ENCODE peak calls at places on chromosomes 6 and 20, in six cellular contexts. B is mesothelial cell of epicardium, V is AG04450, G is non-pigmented ciliary epithelial cell, M is progenitor cell of endocrine pancreas, E is dermis blood vessel endothelial cell. A is an unnamed sample.

GRCh38 chr6:5025911-5026819 is 22.3 kb upstream of the RPP40 start:
- DNase-seq in B (peak; percentile 50), V (no peak), G (no peak), M (peak; percentile 31), E (peak; percentile 52), A (no peak)

GRCh38 chr6:170276369-170277057 is 14.4 kb downstream of the DLL1 start:
- DNase-seq in B (no peak), V (no peak), G (no peak), M (no peak), E (no peak), A (no peak)

GRCh38 chr20:57747889-57748456 is 38.2 kb upstream of the PMEPA1 start:
- DNase-seq in B (no peak), V (no peak), G (no peak), M (no peak), E (no peak), A (no peak)

GRCh38 chr6:43391448-43392031 is 22.1 kb upstream of the ZNF318 start:
- DNase-seq in B (peak; percentile 41), V (no peak), G (no peak), M (no peak), E (no peak), A (peak; percentile 20)

GRCh38 chr20:35276408-35276807 is 1.5 kb downstream of the MMP24OS start:
- DNase-seq in B (no peak), V (no peak), G (no peak), M (no peak), E (no peak), A (no peak)

GRCh38 chr6:39073471-39074355 is 25.1 kb downstream of the GLP1R start:
- DNase-seq in B (peak; percentile 30), V (no peak), G (no peak), M (no peak), E (no peak), A (no peak)

GRCh38 chr20:62273421-62273820 is 29.4 kb upstream of the ADRM1 start:
- DNase-seq in B (no peak), V (no peak), G (no peak), M (no peak), E (no peak), A (no peak)

GRCh38 chr6:106309766-106310373 is 15.7 kb downstream of the ATG5 start:
- DNase-seq in B (no peak), V (no peak), G (no peak), M (no peak), E (peak; percentile 54), A (no peak)

GRCh38 chr6:152154559-152155356 is 347.3 kb downstream of the ESR1 start:
- DNase-seq in B (no peak), V (no peak), G (no peak), M (no peak), E (no peak), A (no peak)

GRCh38 chr6:169474362-169474761 is 220.7 kb upstream of the THBS2 start:
- DNase-seq in B (no peak), V (no peak), G (no peak), M (no peak), E (no peak), A (no peak)

GRCh38 chr6:126054258-126054702 is 67.9 kb downstream of the TRMT11 start:
- DNase-seq in B (no peak), V (no peak), G (no peak), M (no peak), E (no peak), A (no peak)